ENCODE peak calls at places on chromosomes 13 and 19, in four cellular contexts. One of them, this sample, is unnamed.

GRCh38 chr19:3767050-3767449 is 4.6 kb downstream of the MRPL54 start:
- DNase-seq in heart right ventricle: no peak
- DNase-seq in HL-60: no peak
- DNase-seq in tibial artery: no peak
- DNase-seq in this sample: no peak

GRCh38 chr13:49976314-49977258 is 20.3 kb upstream of the TRIM13 start:
- DNase-seq in heart right ventricle: peak; percentile 57
- DNase-seq in HL-60: peak; percentile 76
- DNase-seq in tibial artery: peak; percentile 70
- DNase-seq in this sample: peak; percentile 34

GRCh38 chr19:12346896-12347295 is 13.5 kb upstream of the ZNF563 start:
- DNase-seq in heart right ventricle: no peak
- DNase-seq in HL-60: no peak
- DNase-seq in tibial artery: no peak
- DNase-seq in this sample: no peak

GRCh38 chr13:96460571-96460970 is 370.7 kb downstream of the HS6ST3 start:
- DNase-seq in heart right ventricle: peak; percentile 4
- DNase-seq in HL-60: no peak
- DNase-seq in tibial artery: no peak
- DNase-seq in this sample: no peak

GRCh38 chr13:58687130-58687529 is 1055.6 kb downstream of the PCDH17 start:
- DNase-seq in heart right ventricle: no peak
- DNase-seq in HL-60: no peak
- DNase-seq in tibial artery: no peak
- DNase-seq in this sample: no peak

GRCh38 chr19:3606690-3607289 is at the start of gene TBXA2R:
- DNase-seq in heart right ventricle: peak; percentile 77
- DNase-seq in HL-60: no peak
- DNase-seq in tibial artery: peak; percentile 93
- DNase-seq in this sample: no peak

GRCh38 chr19:13850910-13851753 is 25.8 kb upstream of the NANOS3 start:
- DNase-seq in heart right ventricle: peak; percentile 88
- DNase-seq in HL-60: no peak
- DNase-seq in tibial artery: peak; percentile 97
- DNase-seq in this sample: peak; percentile 88

GRCh38 chr19:49595819-49596404 is 4.9 kb downstream of the PRR12 start:
- DNase-seq in heart right ventricle: no peak
- DNase-seq in HL-60: no peak
- DNase-seq in tibial artery: no peak
- DNase-seq in this sample: no peak

GRCh38 chr19:43776285-43776684 is 4.5 kb downstream of the KCNN4 start:
- DNase-seq in heart right ventricle: no peak
- DNase-seq in HL-60: no peak
- DNase-seq in tibial artery: no peak
- DNase-seq in this sample: no peak

GRCh38 chr19:518292-519231 is 11.3 kb downstream of the TPGS1 start:
- DNase-seq in heart right ventricle: no peak
- DNase-seq in HL-60: no peak
- DNase-seq in tibial artery: no peak
- DNase-seq in this sample: no peak

GRCh38 chr19:29672933-29673336 is 7.7 kb downstream of the PLEKHF1 start:
- DNase-seq in heart right ventricle: no peak
- DNase-seq in HL-60: no peak
- DNase-seq in tibial artery: peak; percentile 58
- DNase-seq in this sample: no peak

GRCh38 chr13:32883501-32883900 is 132.7 kb upstream of the KL start:
- DNase-seq in heart right ventricle: no peak
- DNase-seq in HL-60: no peak
- DNase-seq in tibial artery: no peak
- DNase-seq in this sample: no peak

GRCh38 chr13:99743079-99743478 is 228.5 kb downstream of the ZIC5 start:
- DNase-seq in heart right ventricle: no peak
- DNase-seq in HL-60: no peak
- DNase-seq in tibial artery: no peak
- DNase-seq in this sample: no peak

GRCh38 chr13:46321494-46322225 is 65.4 kb downstream of the RUBCNL start:
- DNase-seq in heart right ventricle: peak; percentile 34
- DNase-seq in HL-60: peak; percentile 85
- DNase-seq in tibial artery: no peak
- DNase-seq in this sample: peak; percentile 10

GRCh38 chr13:46332772-46333171 is 54.3 kb downstream of the RUBCNL start:
- DNase-seq in heart right ventricle: no peak
- DNase-seq in HL-60: no peak
- DNase-seq in tibial artery: no peak
- DNase-seq in this sample: no peak

GRCh38 chr13:46329624-46330023 is 57.4 kb downstream of the RUBCNL start:
- DNase-seq in heart right ventricle: no peak
- DNase-seq in HL-60: no peak
- DNase-seq in tibial artery: no peak
- DNase-seq in this sample: no peak

GRCh38 chr13:46324976-46325375 is 62.1 kb downstream of the RUBCNL start:
- DNase-seq in heart right ventricle: no peak
- DNase-seq in HL-60: no peak
- DNase-seq in tibial artery: no peak
- DNase-seq in this sample: no peak

GRCh38 chr13:46327256-46327655 is 59.8 kb downstream of the RUBCNL start:
- DNase-seq in heart right ventricle: no peak
- DNase-seq in HL-60: no peak
- DNase-seq in tibial artery: no peak
- DNase-seq in this sample: no peak
- H3K27ac ChIP-seq in heart right ventricle: no peak overlapping the region
- H3K27ac ChIP-seq in HL-60: no peak overlapping the region
- H3K27ac ChIP-seq in tibial artery: no peak overlapping the region
- H3K27ac ChIP-seq in this sample: no peak overlapping the region

DNA sequence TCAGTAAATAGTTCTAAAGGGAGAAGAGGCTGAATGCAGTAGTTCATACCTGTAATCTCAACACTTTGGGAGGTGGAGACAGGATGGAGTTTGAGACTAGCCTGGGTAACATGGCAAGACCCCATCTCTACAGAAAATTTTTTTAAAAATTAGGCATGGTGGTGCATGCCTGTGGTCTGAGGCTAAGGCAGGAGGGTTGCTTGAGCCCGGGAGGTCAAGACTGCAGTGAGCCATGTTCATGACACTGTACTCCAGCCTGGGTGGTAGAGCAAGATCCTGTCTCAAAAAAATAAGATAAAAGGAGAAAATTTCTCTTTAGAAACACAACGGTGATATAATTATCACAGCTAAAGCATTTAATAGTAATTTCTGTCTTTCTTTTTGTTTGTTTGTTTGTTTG is 57.1 kb downstream of the SIPA1L3 start:
- DNase-seq in heart right ventricle: no peak
- DNase-seq in HL-60: no peak
- DNase-seq in tibial artery: peak; percentile 16
- DNase-seq in this sample: no peak
- TF ChIP-seq CTCF in heart right ventricle: no peak
- TF ChIP-seq CTCF in HL-60: no peak
- TF ChIP-seq CTCF in tibial artery: no peak
- TF ChIP-seq CTCF in this sample: no peak

GRCh38 chr13:98276486-98276885 is 99.4 kb upstream of the RNF113B start:
- DNase-seq in heart right ventricle: no peak
- DNase-seq in HL-60: no peak
- DNase-seq in tibial artery: no peak
- DNase-seq in this sample: no peak

GRCh38 chr13:98279473-98280175 is 102.6 kb upstream of the RNF113B start:
- DNase-seq in heart right ventricle: no peak
- DNase-seq in HL-60: peak; percentile 34
- DNase-seq in tibial artery: no peak
- DNase-seq in this sample: no peak

GRCh38 chr13:98278068-98278619 is 101.1 kb upstream of the RNF113B start:
- DNase-seq in heart right ventricle: no peak
- DNase-seq in HL-60: no peak
- DNase-seq in tibial artery: no peak
- DNase-seq in this sample: no peak

GRCh38 chr13:98275711-98276171 is 98.7 kb upstream of the RNF113B start:
- DNase-seq in heart right ventricle: no peak
- DNase-seq in HL-60: no peak
- DNase-seq in tibial artery: no peak
- DNase-seq in this sample: no peak

DNA sequence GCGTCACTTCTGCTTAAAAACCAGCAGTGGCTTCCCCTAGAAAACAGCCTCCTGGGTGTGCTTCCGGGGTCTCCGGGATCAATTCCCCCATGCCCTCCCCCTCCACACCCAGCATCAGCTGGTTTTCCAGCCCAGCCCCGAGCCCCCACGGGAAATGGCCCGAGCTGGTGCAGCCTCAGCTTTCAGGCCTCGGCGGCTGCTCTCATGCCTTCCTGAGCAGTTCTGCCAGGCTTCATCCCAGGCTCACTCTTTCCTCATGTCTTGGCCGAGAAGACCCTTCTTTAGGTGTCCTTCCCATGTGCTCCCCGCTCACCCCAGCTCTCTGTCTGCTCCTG is 103.1 kb upstream of the RNF113B start:
- DNase-seq in heart right ventricle: no peak
- DNase-seq in HL-60: no peak
- DNase-seq in tibial artery: no peak
- DNase-seq in this sample: no peak
- H3K27ac ChIP-seq in heart right ventricle: no peak overlapping the region
- H3K27ac ChIP-seq in HL-60: no peak overlapping the region
- H3K27ac ChIP-seq in tibial artery: no peak overlapping the region
- H3K27ac ChIP-seq in this sample: no peak overlapping the region

GRCh38 chr13:110306340-110306959 is 507 bp downstream of the COL4A1 start:
- DNase-seq in heart right ventricle: no peak
- DNase-seq in HL-60: no peak
- DNase-seq in tibial artery: peak; percentile 65
- DNase-seq in this sample: no peak
- TF ChIP-seq CTCF in heart right ventricle: no peak
- TF ChIP-seq CTCF in HL-60: no peak
- TF ChIP-seq CTCF in tibial artery: no peak
- TF ChIP-seq CTCF in this sample: peak; percentile 15

DNA sequence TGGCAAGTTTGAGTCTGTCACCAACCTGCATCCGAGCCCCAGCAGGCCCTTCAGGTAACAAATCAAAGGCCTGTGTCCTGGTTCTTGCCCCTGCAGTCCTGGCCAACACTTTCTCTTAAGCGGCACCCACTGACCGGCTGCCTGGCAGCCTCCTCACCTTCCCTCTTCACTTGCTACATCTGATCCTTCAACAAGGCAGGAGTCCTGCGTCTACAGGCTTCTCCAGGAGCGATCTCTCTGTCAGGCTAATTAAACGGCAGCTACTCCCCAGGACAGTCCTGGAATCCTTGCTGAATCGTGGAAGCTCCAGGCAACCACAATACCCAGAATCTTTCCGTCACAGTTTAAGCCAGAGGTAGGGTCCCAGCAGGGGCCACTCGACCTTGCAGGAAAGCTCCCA is 41.1 kb upstream of the GAS6 start:
- DNase-seq in heart right ventricle: no peak
- DNase-seq in HL-60: no peak
- DNase-seq in tibial artery: no peak
- DNase-seq in this sample: no peak
- H3K27ac ChIP-seq in heart right ventricle: no peak overlapping the region
- H3K27ac ChIP-seq in HL-60: no peak overlapping the region
- H3K27ac ChIP-seq in tibial artery: peak overlapping the region; percentile 84
- H3K27ac ChIP-seq in this sample: peak overlapping the region; percentile 21

This sample was measured in AG04450.